ENCODE peak calls at places on chromosomes 7 and 10, in five cellular contexts. P is type B pancreatic cell, X is HL-60, J is mucosa of descending colon, M is A549. K is an unnamed sample.

GRCh38 chr10:37733822-37734221 is 123.6 kb downstream of the ZNF248 start:
- DNase-seq in P (no peak), X (no peak), J (no peak), M (no peak), K (no peak)

GRCh38 chr7:44740040-44740439 is 8.6 kb upstream of the ZMIZ2 start:
- DNase-seq in P (no peak), X (no peak), J (no peak), M (no peak), K (no peak)

GRCh38 chr7:152341039-152341913 is 94.5 kb downstream of the KMT2C start:
- DNase-seq in P (no peak), X (peak; percentile 31), J (no peak), M (peak; percentile 71), K (no peak)

GRCh38 chr10:58641095-58641531 is 128.4 kb downstream of the BICC1 start:
- DNase-seq in P (no peak), X (no peak), J (no peak), M (peak; percentile 65), K (no peak)

GRCh38 chr10:66586073-66586472 is 339.8 kb upstream of the LRRTM3 start:
- DNase-seq in P (no peak), X (no peak), J (no peak), M (no peak), K (no peak)

GRCh38 chr7:102468416-102469350 is 3.9 kb downstream of the LRWD1 start:
- DNase-seq in P (peak; percentile 68), X (no peak), J (peak; percentile 56), M (no peak), K (no peak)

GRCh38 chr7:156827587-156828203 is 65.3 kb downstream of the LMBR1 start:
- DNase-seq in P (no peak), X (no peak), J (no peak), M (peak; percentile 25), K (no peak)

GRCh38 chr10:94010116-94010515 is 16.4 kb downstream of the PLCE1 start:
- DNase-seq in P (no peak), X (no peak), J (no peak), M (no peak), K (no peak)

GRCh38 chr7:100517305-100517704 is 21.7 kb upstream of the AGFG2 start:
- DNase-seq in P (no peak), X (no peak), J (no peak), M (no peak), K (no peak)

GRCh38 chr7:82110146-82110823 is 333.3 kb downstream of the CACNA2D1 start:
- DNase-seq in P (no peak), X (no peak), J (no peak), M (no peak), K (no peak)

GRCh38 chr7:78018541-78019456 is 220.2 kb downstream of the PHTF2 start:
- DNase-seq in P (no peak), X (no peak), J (peak; percentile 53), M (peak; percentile 14), K (no peak)

DNA sequence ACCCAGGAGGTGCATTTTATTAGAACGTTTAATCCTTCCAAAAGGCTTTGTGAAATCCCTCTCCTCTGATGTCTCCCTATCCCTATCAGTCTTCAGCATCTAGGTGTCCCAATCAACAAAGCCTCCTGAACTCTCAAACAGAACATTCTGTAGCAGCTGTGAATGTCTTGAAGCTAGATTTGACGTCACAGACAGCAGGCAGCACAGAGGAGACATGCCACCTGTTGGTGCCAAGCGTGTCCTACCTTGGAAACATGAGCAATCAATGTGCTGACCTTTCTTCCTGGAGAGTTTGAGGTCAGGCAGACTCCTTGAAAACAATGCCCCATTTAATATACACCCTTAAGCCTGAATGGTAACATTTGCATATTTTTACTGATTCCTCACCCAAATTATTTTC is 125.4 kb downstream of the RNLS start:
- DNase-seq in P (no peak), X (no peak), J (no peak), M (no peak), K (no peak)
- TF ChIP-seq CTCF in P (no peak), X (no peak), J (no peak), M (no peak), K (no peak)

DNA sequence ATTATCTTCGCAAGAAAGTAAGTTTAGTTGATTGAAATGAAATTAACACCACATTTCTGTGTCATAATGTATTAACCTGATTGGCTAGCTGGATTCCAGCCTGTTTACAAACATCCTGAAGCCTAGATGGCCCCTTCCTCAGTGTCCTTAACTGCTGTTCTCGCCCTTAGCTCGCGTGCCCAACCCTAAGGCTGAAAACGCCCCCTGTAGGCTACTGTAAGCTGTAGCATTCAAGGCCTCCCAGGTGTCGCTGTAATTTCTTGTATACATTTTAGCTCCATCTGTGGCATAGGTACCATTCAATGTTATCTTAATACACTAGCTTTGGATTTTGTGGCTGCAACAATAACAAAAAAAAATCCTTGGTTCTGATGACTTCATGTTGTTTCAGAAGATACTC is 191.6 kb downstream of the MGMT start:
- DNase-seq in P (no peak), X (no peak), J (no peak), M (no peak), K (no peak)
- TF ChIP-seq CTCF in P (peak; percentile 62), X (no peak), J (no peak), M (no peak), K (no peak)

GRCh38 chr10:73413528-73414229 is at the start of gene ANXA7:
- DNase-seq in P (peak; percentile 91), X (peak; percentile 90), J (peak; percentile 97), M (peak; percentile 98), K (no peak)
- TF ChIP-seq CTCF in P (peak; percentile 44), X (no peak), J (no peak), M (peak; percentile 24), K (no peak)

DNA sequence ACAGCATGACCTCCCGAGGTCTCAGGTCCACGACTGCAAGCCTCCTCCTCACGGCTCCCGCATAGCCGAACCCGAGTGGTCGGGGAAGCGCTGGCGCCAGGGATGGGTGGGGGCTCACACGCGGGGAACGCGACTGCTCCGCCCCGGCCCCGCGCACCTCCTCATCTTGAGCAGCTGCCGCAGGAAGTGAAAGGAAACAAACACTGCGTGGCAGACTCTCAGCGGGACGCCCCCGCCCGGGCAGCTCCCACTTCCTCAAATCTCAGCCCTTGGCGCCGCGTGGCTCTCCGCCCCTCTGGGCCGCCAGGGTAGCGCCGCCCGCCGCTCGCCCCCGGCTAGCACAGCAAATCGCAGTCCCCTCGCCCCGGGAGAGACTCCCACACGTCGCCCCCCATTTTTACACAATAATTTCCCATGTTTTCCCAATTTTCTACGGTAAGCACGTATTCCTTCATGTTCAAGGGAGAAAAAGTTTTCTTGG is at the start of gene TMEM243:
- DNase-seq in P (peak; percentile 79), X (peak; percentile 85), J (peak; percentile 93), M (peak; percentile 53), K (no peak)
- TF ChIP-seq CTCF in P (peak; percentile 51), X (no peak), J (no peak), M (no peak), K (no peak)

GRCh38 chr7:41603985-41604384 is 98.9 kb downstream of the INHBA start:
- DNase-seq in P (no peak), X (no peak), J (no peak), M (no peak), K (no peak)

GRCh38 chr7:41599760-41600159 is 103.1 kb downstream of the INHBA start:
- DNase-seq in P (no peak), X (no peak), J (no peak), M (no peak), K (no peak)
- TF ChIP-seq CTCF in P (peak; percentile 52), X (no peak), J (no peak), M (no peak), K (no peak)

GRCh38 chr7:6575246-6576023 is 1.8 kb upstream of the ZDHHC4 start:
- DNase-seq in P (no peak), X (no peak), J (no peak), M (no peak), K (no peak)

GRCh38 chr7:6576024-6576866 is 1.0 kb upstream of the ZDHHC4 start:
- DNase-seq in P (no peak), X (peak; percentile 21), J (no peak), M (no peak), K (no peak)

GRCh38 chr7:6577369-6578113 is at the start of gene ZDHHC4:
- DNase-seq in P (peak; percentile 86), X (peak; percentile 91), J (peak; percentile 94), M (peak; percentile 99), K (no peak)

GRCh38 chr7:6578114-6579084 is 1.1 kb downstream of the ZDHHC4 start:
- DNase-seq in P (no peak), X (no peak), J (peak; percentile 54), M (peak; percentile 41), K (no peak)

DNA sequence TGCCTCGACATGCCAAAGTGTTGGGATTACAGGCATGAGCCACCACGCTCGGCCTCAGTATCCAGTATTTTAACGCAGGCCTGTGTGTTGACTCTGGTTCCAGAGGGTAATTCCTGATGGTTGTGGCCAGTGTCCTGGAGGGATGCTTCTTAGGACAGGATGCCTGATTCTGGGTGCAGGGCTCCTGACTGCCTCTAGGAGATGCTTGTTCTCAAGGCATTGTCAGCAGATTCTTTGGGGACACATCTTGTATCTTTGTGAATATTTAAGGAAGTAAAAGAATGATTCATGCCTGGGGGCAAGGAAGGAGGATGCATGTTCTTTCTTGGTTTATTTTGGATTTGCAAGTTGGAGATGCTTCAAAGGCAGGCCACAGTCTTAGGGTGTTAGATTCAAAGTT is 2.2 kb downstream of the ZDHHC4 start:
- DNase-seq in P (no peak), X (peak; percentile 38), J (peak; percentile 1), M (no peak), K (no peak)
- TF ChIP-seq CTCF in P (peak; percentile 45), X (peak; percentile 25), J (no peak), M (no peak), K (no peak)

DNA sequence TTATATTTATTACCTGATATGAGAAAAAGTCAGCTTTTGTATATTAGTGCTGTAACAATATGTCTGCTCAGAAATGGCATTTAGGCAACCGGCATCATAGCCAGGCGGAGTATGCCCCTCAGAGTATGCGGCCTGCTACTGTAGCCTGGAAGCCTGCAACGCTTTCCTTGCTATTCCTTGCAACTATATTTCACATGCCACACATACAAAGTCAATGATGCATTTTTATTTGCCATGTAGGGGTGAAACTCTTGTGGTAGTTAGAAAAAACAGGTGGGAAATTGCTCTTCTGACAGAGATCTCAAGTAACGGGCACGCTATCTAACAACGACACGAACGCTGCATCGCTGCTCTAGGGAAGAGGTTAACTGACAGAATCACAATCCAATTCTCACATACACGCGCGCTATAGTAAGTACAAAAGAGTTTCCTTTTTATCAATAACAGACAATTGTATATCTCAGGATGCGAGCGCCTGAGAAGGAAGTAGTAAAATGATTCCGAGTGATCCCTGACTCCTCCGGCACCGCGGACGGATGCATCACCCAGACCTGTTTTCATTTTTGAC is 5.9 kb downstream of the EBF3 start:
- DNase-seq in P (no peak), X (no peak), J (no peak), M (no peak), K (no peak)
- TF ChIP-seq CTCF in P (peak; percentile 63), X (no peak), J (no peak), M (no peak), K (no peak)

DNA sequence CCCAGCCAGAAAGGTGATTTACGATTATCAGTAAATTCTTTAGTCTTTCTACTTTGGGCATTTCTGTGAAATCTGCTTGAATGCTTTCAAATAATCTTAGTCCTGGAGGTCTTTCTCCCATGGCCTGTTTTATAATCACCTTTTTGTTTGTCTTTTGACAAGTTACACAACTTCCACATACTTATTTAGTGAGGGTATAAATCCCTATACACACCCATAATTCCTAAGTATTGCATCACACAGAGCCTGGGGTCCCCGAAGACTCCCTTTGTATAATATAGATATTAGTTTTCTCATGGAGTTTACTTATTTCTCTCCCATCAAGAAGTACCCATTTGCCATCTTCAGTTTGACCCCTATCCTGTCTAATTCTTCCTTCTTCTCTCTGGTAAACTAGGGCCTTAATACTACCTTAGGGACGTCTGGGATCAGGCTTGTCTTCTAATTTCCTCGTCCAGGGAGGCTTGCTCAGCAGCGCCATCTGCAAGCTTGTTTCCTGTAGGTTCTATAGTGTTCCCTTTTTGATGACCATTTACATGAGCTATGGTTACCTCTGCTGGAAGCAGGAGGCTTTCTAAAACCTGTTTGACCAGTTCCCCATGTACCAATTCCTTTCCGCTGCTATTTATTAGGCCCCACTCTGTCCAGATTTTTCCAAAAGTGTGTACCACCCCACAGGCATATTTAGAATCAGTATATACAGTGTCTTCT is 8.1 kb downstream of the DNAH11 start:
- DNase-seq in P (no peak), X (no peak), J (no peak), M (no peak), K (no peak)
- TF ChIP-seq CTCF in P (no peak), X (no peak), J (no peak), M (no peak), K (no peak)